ENCODE peak calls at places on chromosomes 1 and 21, in five cellular contexts. V is RWPE1, B is psoas muscle, L is lower lobe of right lung, W is kidney. O is an unnamed sample.
A peak's percentile ranks its signal among the peaks of the same experiment; 100 is the strongest.

GRCh38 chr1:165697491-165697880 is 876 bp downstream of the ALDH9A1 start:
- DNase-seq in V (peak; percentile 14), B (no peak), L (no peak), W (no peak), O (no peak)

GRCh38 chr1:112817555-112818373 is 102.6 kb upstream of the PPM1J start:
- DNase-seq in V (no peak), B (no peak), L (no peak), W (no peak), O (no peak)

GRCh38 chr1:160578175-160578693 is 1.1 kb downstream of the CD84 start:
- DNase-seq in V (no peak), B (no peak), L (no peak), W (no peak), O (no peak)

GRCh38 chr1:993379-993995 is 6.4 kb downstream of the HES4 start:
- DNase-seq in V (no peak), B (no peak), L (no peak), W (peak; percentile 68), O (no peak)

GRCh38 chr1:53837924-53838653 is at the start of gene NDC1:
- DNase-seq in V (peak; percentile 93), B (peak; percentile 89), L (peak; percentile 93), W (peak; percentile 95), O (peak; percentile 92)

GRCh38 chr1:15802234-15802965 is 5.0 kb downstream of the UQCRHL start:
- DNase-seq in V (no peak), B (no peak), L (no peak), W (no peak), O (no peak)

GRCh38 chr1:65189716-65190115 is 41.7 kb downstream of the AK4 start:
- DNase-seq in V (no peak), B (no peak), L (no peak), W (no peak), O (no peak)

GRCh38 chr1:163410073-163410522 is 88.3 kb downstream of the NUF2 start:
- DNase-seq in V (peak; percentile 12), B (no peak), L (no peak), W (no peak), O (no peak)

GRCh38 chr1:224333309-224333926 is 3.4 kb upstream of the NVL start:
- DNase-seq in V (peak; percentile 46), B (no peak), L (no peak), W (no peak), O (no peak)

GRCh38 chr1:145895471-145895870 is 9.8 kb upstream of the ANKRD35 start:
- DNase-seq in V (no peak), B (no peak), L (no peak), W (no peak), O (no peak)

GRCh38 chr1:48069662-48070432 is 72.7 kb upstream of the TRABD2B start:
- DNase-seq in V (no peak), B (no peak), L (no peak), W (no peak), O (no peak)

GRCh38 chr1:42756956-42757891 is 9.6 kb downstream of the P3H1 start:
- DNase-seq in V (peak; percentile 63), B (no peak), L (no peak), W (no peak), O (no peak)

GRCh38 chr1:238985312-238985711 is 401.1 kb upstream of the CHRM3 start:
- DNase-seq in V (peak; percentile 5), B (no peak), L (no peak), W (no peak), O (no peak)

GRCh38 chr1:186082235-186082937 is 292.7 kb downstream of the TPR start:
- DNase-seq in V (peak; percentile 40), B (peak; percentile 60), L (peak; percentile 67), W (peak; percentile 87), O (no peak)

GRCh38 chr1:43563779-43564616 is 33.3 kb downstream of the PTPRF start:
- DNase-seq in V (no peak), B (no peak), L (no peak), W (no peak), O (no peak)

GRCh38 chr1:12608311-12608957 is 9.6 kb downstream of the DHRS3 start:
- DNase-seq in V (no peak), B (no peak), L (no peak), W (no peak), O (no peak)

GRCh38 chr1:94961994-94962744 is 35.3 kb upstream of the CNN3 start:
- DNase-seq in V (no peak), B (no peak), L (no peak), W (no peak), O (no peak)

GRCh38 chr1:70977575-70977974 is 70.0 kb downstream of the PTGER3 start:
- DNase-seq in V (no peak), B (no peak), L (no peak), W (no peak), O (no peak)

GRCh38 chr21:17784604-17785402 is 34.4 kb downstream of the C21orf91 start:
- DNase-seq in V (no peak), B (no peak), L (no peak), W (no peak), O (no peak)

GRCh38 chr1:175530167-175530566 is 213.2 kb downstream of the TNR start:
- DNase-seq in V (no peak), B (no peak), L (no peak), W (no peak), O (no peak)

GRCh38 chr21:45157932-45158331 is 83.6 kb downstream of the ADARB1 start:
- DNase-seq in V (no peak), B (no peak), L (no peak), W (no peak), O (no peak)

GRCh38 chr1:160741092-160741501 is 2.0 kb downstream of the SLAMF7 start:
- DNase-seq in V (no peak), B (no peak), L (no peak), W (no peak), O (no peak)

GRCh38 chr1:9085306-9085940 is 16.0 kb upstream of the SLC2A5 start:
- DNase-seq in V (no peak), B (no peak), L (no peak), W (no peak), O (no peak)

GRCh38 chr1:183881387-183882084 is 76.6 kb downstream of the RGL1 start:
- DNase-seq in V (peak; percentile 80), B (peak; percentile 30), L (peak; percentile 69), W (peak; percentile 86), O (peak; percentile 66)

GRCh38 chr1:29599826-29600225 is 363.5 kb downstream of the PTPRU start:
- DNase-seq in V (no peak), B (no peak), L (no peak), W (no peak), O (no peak)

GRCh38 chr1:119290297-119290696 is 78.3 kb upstream of the HAO2 start:
- DNase-seq in V (no peak), B (no peak), L (no peak), W (no peak), O (no peak)

GRCh38 chr1:223437151-223437550 is 43.9 kb downstream of the CCDC185 start:
- DNase-seq in V (no peak), B (no peak), L (no peak), W (no peak), O (no peak)

GRCh38 chr1:234288946-234289345 is 84.3 kb upstream of the COA6 start:
- DNase-seq in V (no peak), B (no peak), L (no peak), W (no peak), O (no peak)

GRCh38 chr21:38984982-38985422 is 179.3 kb downstream of the ETS2 start:
- DNase-seq in V (no peak), B (no peak), L (no peak), W (peak; percentile 84), O (no peak)

GRCh38 chr1:36349241-36349671 is 25.8 kb upstream of the EVA1B start:
- DNase-seq in V (peak; percentile 38), B (no peak), L (no peak), W (no peak), O (no peak)
- H3K27ac ChIP-seq in V (peak overlapping the region; percentile 92), B (peak overlapping the region; percentile 82), L (peak overlapping the region; percentile 72), W (no peak overlapping the region), O (no peak overlapping the region)

GRCh38 chr1:61338899-61339298 is 256.5 kb downstream of the NFIA start:
- DNase-seq in V (no peak), B (no peak), L (no peak), W (no peak), O (no peak)
- H3K27ac ChIP-seq in V (no peak overlapping the region), B (peak overlapping the region; percentile 87), L (peak overlapping the region; percentile 83), W (no peak overlapping the region), O (peak overlapping the region; percentile 44)

DNA sequence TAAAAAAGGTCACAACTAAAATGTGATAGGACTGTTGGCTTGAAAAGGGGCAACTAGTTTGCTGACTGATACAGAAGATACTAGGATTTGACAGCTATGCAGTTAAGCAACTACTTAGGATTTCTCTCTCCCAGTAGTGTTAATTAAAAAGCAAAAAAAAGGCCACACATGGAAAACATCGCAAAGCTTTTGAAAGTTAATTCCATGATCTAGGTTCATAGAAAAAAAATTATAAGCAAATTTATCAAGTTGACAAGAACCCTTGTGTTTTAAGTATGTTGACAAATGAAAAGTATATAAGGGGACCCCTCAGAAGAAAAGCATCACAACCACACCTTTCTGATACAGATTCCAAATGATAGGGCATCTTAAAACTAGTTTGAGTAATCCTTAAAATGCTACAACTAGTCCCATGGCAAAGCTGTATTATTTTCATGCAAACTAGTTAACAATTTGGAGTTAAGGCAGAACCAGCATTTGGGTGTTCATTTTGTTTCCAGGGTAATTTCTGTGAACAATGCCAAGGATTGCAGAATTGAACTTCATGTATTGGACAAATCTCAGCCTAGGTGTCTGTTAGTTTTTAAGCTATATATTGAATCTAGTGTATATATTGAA is 4.1 kb downstream of the PNRC2 start:
- DNase-seq in V (no peak), B (no peak), L (no peak), W (no peak), O (no peak)
- H3K27ac ChIP-seq in V (no peak overlapping the region), B (peak overlapping the region; percentile 42), L (no peak overlapping the region), W (no peak overlapping the region), O (no peak overlapping the region)

DNA sequence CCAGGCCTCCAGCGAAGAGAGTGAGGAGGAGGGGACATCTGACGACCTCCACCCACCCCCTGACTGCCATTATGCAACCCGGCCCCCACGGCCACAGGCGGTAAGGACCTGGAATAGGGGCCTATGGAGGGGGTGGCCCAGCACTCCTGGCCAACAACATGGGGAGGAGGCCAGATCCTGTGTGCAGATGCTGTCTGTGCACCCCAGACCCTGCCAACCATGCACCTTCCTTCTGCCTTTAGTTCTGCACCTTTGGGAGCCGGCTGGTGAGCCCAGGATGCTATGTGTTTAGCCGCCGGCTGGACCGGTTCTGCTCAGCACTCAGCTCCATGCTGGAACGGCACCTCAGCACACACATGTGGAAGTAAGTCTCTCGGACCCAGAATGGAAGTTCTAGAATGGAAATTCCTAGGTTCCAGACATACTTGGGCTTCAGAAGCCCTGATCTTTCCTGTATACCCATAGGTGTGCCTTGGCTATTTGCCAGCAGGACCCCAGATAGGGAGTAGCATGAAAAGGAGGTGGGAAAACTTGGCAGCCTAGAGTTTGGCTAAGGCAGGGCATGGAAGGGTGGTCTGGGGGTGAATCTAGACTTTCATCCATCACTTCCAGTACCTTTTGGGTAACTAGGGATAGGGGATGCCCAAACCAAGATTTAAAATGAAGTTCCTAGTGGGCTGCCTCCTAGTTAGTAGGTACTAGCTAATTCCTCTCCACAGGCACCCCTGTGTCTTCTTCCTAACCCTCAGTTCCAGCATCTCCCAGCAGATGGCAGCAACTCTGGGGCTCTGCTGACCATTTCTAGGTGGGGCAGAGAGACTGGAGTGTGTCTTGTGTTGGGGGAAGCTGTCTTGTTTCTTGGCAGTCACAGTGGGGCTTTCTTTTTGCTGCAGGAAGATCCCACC is 3.6 kb upstream of the CYB561D1 start:
- DNase-seq in V (peak; percentile 59), B (peak; percentile 63), L (no peak), W (no peak), O (peak; percentile 50)
- H3K27ac ChIP-seq in V (no peak overlapping the region), B (peak overlapping the region; percentile 42), L (no peak overlapping the region), W (no peak overlapping the region), O (no peak overlapping the region)

GRCh38 chr1:248841702-248842395 is 3.8 kb downstream of the ZNF672 start:
- DNase-seq in V (no peak), B (peak; percentile 42), L (peak; percentile 60), W (no peak), O (no peak)
- H3K27ac ChIP-seq in V (peak overlapping the region; percentile 52), B (peak overlapping the region; percentile 72), L (peak overlapping the region; percentile 31), W (no peak overlapping the region), O (no peak overlapping the region)